ENCODE peak calls at places on chromosome 10, in seven cellular contexts. S is mesendoderm, A is neuronal stem cell, G is IMR-90, N is H9, K is mesenchymal stem cell, P is H1. M is an unnamed sample.

GRCh38 chr10:49512121-49512809 is 26.7 kb downstream of the ERCC6 start:
- DNase-seq in S (peak), A (no peak), G (peak), N (no peak), K (peak), P (no peak), M (peak)

GRCh38 chr10:125629758-125630376 is 53.1 kb downstream of the TEX36 start:
- DNase-seq in S (peak), A (no peak), G (peak), N (no peak), K (peak), P (no peak), M (peak)

GRCh38 chr10:77333610-77334340 is 303.8 kb downstream of the KCNMA1 start:
- DNase-seq in S (no peak), A (no peak), G (peak), N (no peak), K (no peak), P (no peak), M (no peak)

GRCh38 chr10:5564537-5565204 is 39.9 kb downstream of the CALML3 start:
- DNase-seq in S (no peak), A (no peak), G (no peak), N (no peak), K (no peak), P (no peak), M (no peak)

GRCh38 chr10:119022846-119023552 is 6.5 kb upstream of the NANOS1 start:
- DNase-seq in S (peak), A (no peak), G (peak), N (peak), K (peak), P (peak), M (peak)

GRCh38 chr10:121063744-121064143 is 212.6 kb downstream of the WDR11 start:
- DNase-seq in S (no peak), A (no peak), G (no peak), N (no peak), K (peak), P (no peak), M (no peak)

GRCh38 chr10:86936661-86937501 is 20.5 kb downstream of the MMRN2 start:
- DNase-seq in S (no peak), A (no peak), G (peak), N (no peak), K (peak), P (no peak), M (no peak)

GRCh38 chr10:115977855-115978254 is 295.2 kb downstream of the GFRA1 start:
- DNase-seq in S (no peak), A (no peak), G (no peak), N (no peak), K (no peak), P (no peak), M (no peak)

GRCh38 chr10:67225226-67225625 is 299.4 kb downstream of the LRRTM3 start:
- DNase-seq in S (no peak), A (no peak), G (no peak), N (no peak), K (no peak), P (no peak), M (no peak)
- H2AK5ac ChIP-seq in S (no peak), A (no peak), G (no peak), N (no peak), K (no peak), P (no peak), M (no peak)

GRCh38 chr10:8312861-8313260 is 258.4 kb downstream of the GATA3 start:
- DNase-seq in S (no peak), A (no peak), G (peak), N (no peak), K (peak), P (no peak), M (no peak)
- H3K23ac ChIP-seq in S (no peak), A (no peak), G (no peak), N (no peak), K (no peak), P (no peak), M (no peak)

GRCh38 chr10:84837041-84837766 is 508.8 kb downstream of the CCSER2 start:
- DNase-seq in S (no peak), A (no peak), G (no peak), N (no peak), K (no peak), P (no peak), M (no peak)
- H2AK5ac ChIP-seq in S (no peak), A (no peak), G (no peak), N (no peak), K (no peak), P (no peak), M (no peak)

DNA sequence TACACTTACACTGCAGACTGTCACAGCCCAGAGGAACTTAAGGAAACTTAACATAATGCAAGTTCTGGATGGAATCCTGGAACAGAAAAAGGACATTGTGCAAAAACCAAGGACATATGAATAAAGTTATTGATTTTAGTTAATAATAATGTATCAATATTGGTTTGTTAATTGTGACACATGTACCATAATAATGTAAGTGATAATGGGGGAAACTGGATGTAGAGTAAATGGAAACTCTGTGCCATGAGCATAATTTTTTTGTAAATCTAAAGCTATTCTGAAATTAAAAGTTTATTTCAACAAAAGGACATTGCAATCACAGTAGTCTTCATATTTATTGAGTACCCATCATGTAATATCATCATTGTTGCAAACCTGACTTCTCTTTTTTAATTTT is 107.2 kb downstream of the VTI1A start:
- DNase-seq in S (no peak), A (no peak), G (no peak), N (no peak), K (no peak), P (no peak), M (no peak)
- H3K23ac ChIP-seq in S (no peak), A (no peak), G (no peak), N (no peak), K (no peak), P (no peak), M (no peak)

GRCh38 chr10:70492786-70493659 is 14.5 kb downstream of the PALD1 start:
- DNase-seq in S (no peak), A (no peak), G (peak), N (no peak), K (no peak), P (no peak), M (peak)
- H2AK5ac ChIP-seq in S (peak), A (peak), G (no peak), N (no peak), K (no peak), P (peak), M (no peak)

DNA sequence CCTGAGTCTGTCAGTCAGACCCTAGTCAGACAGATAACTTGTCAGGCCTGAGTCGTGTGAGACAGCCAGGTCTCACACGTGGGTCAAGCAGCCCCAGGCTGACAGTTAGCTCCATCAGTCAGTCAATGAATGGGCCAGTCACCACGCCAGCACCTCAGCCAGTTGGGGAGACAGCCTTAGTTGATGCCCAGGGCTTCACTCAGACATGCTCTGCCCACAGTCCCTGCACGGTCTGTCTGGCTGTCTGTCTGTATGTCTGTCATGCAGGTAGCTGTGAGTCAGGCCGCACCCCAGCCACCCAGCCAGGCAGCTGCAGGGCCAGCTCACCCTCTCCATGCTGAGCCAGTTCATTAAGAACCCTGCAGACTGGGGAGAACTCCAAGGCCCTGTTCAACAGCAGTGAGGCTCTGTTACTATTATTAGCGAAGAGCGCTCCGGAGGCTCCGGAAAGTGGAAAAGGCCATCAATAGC is 141.1 kb upstream of the PCBD1 start:
- DNase-seq in S (no peak), A (no peak), G (no peak), N (no peak), K (no peak), P (no peak), M (peak)
- H3K23ac ChIP-seq in S (no peak), A (peak), G (no peak), N (no peak), K (no peak), P (no peak), M (no peak)

GRCh38 chr10:61197022-61197421 is 253.0 kb upstream of the RHOBTB1 start:
- DNase-seq in S (no peak), A (no peak), G (no peak), N (no peak), K (peak), P (no peak), M (no peak)
- H2AK5ac ChIP-seq in S (no peak), A (no peak), G (no peak), N (no peak), K (no peak), P (no peak), M (no peak)

DNA sequence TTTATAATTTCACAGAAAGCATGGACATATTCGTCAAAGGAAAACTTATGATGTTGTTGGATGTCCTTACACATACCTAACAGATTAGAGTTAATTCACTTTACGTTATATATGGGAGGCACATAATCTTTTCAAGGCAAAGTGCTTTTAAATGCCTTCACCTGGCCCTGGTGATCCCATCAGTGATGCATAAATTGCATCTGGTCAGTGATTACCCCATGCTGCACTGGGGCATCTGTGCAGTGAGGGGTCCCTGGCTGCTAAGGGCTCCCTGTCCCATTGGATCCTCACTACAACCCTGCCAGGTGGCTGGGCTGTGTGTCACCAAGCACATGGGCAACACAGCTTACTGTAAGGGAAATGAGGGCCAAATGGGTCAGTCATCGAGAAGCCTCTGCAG is 441.1 kb downstream of the RPS24 start:
- DNase-seq in S (no peak), A (no peak), G (no peak), N (no peak), K (no peak), P (no peak), M (no peak)
- H3K23ac ChIP-seq in S (no peak), A (no peak), G (no peak), N (no peak), K (no peak), P (no peak), M (no peak)

GRCh38 chr10:129641982-129642381 is 174.9 kb downstream of the MGMT start:
- DNase-seq in S (no peak), A (no peak), G (no peak), N (no peak), K (no peak), P (no peak), M (no peak)
- H2AK5ac ChIP-seq in S (no peak), A (no peak), G (no peak), N (no peak), K (no peak), P (no peak), M (no peak)

DNA sequence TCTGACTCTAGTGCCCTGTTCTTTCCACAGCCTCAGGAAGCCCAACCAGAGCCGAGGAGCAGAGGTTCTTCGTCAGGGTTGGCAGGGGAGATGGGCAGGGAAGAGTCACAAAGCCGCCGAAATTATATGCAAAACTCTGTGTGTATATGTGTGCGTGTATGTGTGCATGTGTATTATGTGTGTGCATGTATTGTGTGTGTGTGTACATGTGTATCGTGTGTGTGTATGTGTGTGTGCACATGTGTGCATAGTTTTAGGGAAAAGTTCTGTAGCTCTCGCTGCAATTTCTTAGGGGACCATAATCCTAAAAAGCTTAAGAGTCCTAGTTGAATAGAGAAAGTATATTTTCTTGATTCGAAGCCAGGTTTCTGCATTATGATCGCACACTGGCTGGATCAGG is 17.0 kb downstream of the DNAJB12 start:
- DNase-seq in S (no peak), A (no peak), G (no peak), N (no peak), K (no peak), P (no peak), M (no peak)
- H3K23ac ChIP-seq in S (no peak), A (no peak), G (no peak), N (no peak), K (no peak), P (no peak), M (no peak)